ENCODE peak calls at places on chromosomes 4 and X, in four cellular contexts. B is sigmoid colon, P is fibroblast of the aortic adventitia, J is epithelial cell of esophagus. C is an unnamed sample.

GRCh38 chr4:39470402-39470801 is 11.5 kb downstream of the LIAS start:
- DNase-seq in J (no peak), B (no peak), P (no peak), C (no peak)

GRCh38 chr4:16123356-16124084 is 39.7 kb upstream of the PROM1 start:
- DNase-seq in J (no peak), P (no peak), B (no peak), C (no peak)

GRCh38 chrX:47637546-47638195 is 7.9 kb upstream of the CFP start:
- DNase-seq in B (no peak), P (no peak), J (peak), C (peak)

GRCh38 chr4:123415977-123416376 is 19.4 kb downstream of the SPRY1 start:
- DNase-seq in P (peak), J (peak), B (no peak), C (no peak)

GRCh38 chrX:46929439-46930018 is 17.3 kb downstream of the JADE3 start:
- DNase-seq in B (no peak), J (peak), P (peak), C (no peak)

GRCh38 chr4:178712486-178712885 is 1270.2 kb upstream of the AGA start:
- DNase-seq in J (no peak), B (no peak), P (no peak), C (no peak)

GRCh38 chrX:133786382-133786781 is 199.0 kb downstream of the GPC3 start:
- DNase-seq in P (no peak), J (peak), B (no peak), C (no peak)

GRCh38 chr4:33381806-33382205 is 2661.6 kb downstream of the PCDH7 start:
- DNase-seq in B (no peak), P (no peak), J (peak), C (no peak)

GRCh38 chrX:78650906-78651437 is 8.2 kb downstream of the RTL3 start:
- DNase-seq in J (no peak), P (peak), B (no peak), C (no peak)

GRCh38 chrX:65723706-65724105 is 56.3 kb downstream of the MSN start:
- DNase-seq in J (peak), B (no peak), P (no peak), C (peak)

GRCh38 chrX:110944323-110944761 is 148.7 kb upstream of the CHRDL1 start:
- DNase-seq in P (no peak), J (no peak), B (no peak), C (no peak)

GRCh38 chr4:31411606-31412005 is 691.4 kb downstream of the PCDH7 start:
- DNase-seq in J (no peak), P (no peak), B (no peak), C (no peak)

GRCh38 chr4:87035881-87036509 is 101.2 kb downstream of the AFF1 start:
- DNase-seq in P (no peak), B (no peak), J (no peak), C (no peak)

GRCh38 chrX:153687121-153688039 is at the start of gene SLC6A8:
- DNase-seq in J (peak), P (peak), B (peak), C (peak)

GRCh38 chr4:147975325-147975724 is 243.4 kb downstream of the ARHGAP10 start:
- DNase-seq in P (peak), B (no peak), J (no peak), C (no peak)

GRCh38 chr4:128721896-128722295 is 87.6 kb upstream of the JADE1 start:
- DNase-seq in P (no peak), B (no peak), J (no peak), C (no peak)

GRCh38 chr4:183905081-183905592 is at the start of gene STOX2:
- DNase-seq in J (peak), P (peak), B (peak), C (no peak)

GRCh38 chr4:156609421-156609820 is 362.2 kb downstream of the PDGFC start:
- DNase-seq in B (no peak), P (no peak), J (no peak), C (no peak)

GRCh38 chrX:119156241-119156640 is 28.6 kb upstream of the KIAA1210 start:
- DNase-seq in P (peak), J (no peak), B (no peak), C (no peak)

GRCh38 chr4:801436-802124 is 24.3 kb downstream of the CPLX1 start:
- DNase-seq in P (no peak), B (no peak), J (no peak), C (no peak)

GRCh38 chr4:102163404-102164140 is 181.7 kb downstream of the SLC39A8 start:
- DNase-seq in B (no peak), J (peak), P (no peak), C (no peak)

GRCh38 chr4:73593631-73594241 is 26.5 kb downstream of the RASSF6 start:
- DNase-seq in B (no peak), J (peak), P (peak), C (no peak)
- TF ChIP-seq CTCF in B (no peak), J (peak), P (peak), C (peak)

DNA sequence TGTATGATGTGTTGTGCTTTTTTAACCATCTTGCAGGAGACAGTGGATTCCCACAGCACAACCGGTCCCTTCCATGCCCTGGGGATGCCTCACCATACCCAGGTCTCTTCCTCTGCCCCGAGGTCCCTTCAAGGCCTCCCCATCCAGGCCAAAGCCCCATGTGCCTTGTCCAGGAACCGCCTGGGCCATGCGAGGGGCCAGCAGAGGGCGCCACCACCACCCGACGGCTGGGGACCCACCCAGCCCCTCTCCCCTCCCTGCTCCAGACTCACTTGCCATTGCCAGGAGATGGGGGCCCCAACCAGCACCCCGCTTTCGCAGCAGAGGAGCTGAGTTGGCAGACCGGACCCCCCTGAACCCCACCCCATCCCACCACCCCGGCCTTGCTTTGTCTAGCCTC is 485.5 kb downstream of the TRAM1L1 start:
- DNase-seq in B (no peak), P (no peak), J (no peak), C (peak)
- TF ChIP-seq CTCF in B (no peak), P (no peak), J (no peak), C (peak)

DNA sequence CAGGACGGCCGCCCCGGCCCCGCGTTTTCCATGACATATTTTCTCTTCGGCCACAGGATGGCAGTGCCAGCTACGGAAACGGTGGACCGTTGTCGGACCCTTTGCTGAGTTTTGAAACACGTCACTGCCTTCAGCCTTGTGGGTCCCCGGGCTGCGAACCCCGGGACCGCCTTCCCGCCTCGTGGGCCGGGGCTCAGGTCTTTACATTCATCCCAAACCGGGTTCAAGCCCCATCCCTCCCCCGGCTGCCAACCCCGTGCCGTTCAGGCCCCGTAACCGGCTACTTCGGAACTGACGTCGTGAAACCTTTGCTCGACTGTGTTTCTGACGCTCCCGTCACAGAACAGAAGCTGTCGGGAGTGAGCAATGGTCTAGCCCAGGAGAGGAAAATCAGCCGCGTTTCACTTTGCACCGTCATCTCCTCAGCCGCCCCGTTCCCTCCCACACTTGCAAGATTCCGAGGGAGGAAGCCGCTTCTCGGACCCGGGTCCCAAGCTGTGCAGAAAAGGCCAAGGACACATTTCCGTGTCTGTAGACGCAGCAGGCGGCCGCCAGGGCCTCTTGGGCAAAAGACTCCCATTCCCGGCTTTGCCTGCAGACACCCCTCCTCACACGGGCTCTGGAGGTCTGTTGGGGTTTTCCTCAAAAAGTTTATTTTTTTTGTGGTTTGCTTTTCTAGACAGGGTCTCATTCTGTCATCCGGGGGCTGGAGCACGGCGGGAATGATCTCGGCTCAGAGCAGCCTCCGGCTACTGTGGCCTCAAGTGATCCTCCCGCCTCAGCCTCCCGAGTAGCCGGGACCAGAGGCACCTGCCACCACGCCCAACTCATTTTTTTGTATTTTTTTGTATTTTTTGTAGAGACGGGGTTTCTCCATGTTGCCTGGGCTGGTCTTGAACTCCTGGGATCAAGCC is 41.4 kb upstream of the PPP2R3B start:
- DNase-seq in B (peak), P (no peak), J (no peak), C (no peak)
- TF ChIP-seq CTCF in B (no peak), P (no peak), J (no peak), C (no peak)

GRCh38 chr4:159190646-159191045 is 87.8 kb downstream of the RAPGEF2 start:
- DNase-seq in J (no peak), B (no peak), P (no peak), C (no peak)

GRCh38 chr4:159195400-159195799 is 92.5 kb downstream of the RAPGEF2 start:
- DNase-seq in B (no peak), P (no peak), J (no peak), C (no peak)

GRCh38 chr4:159193256-159193655 is 90.4 kb downstream of the RAPGEF2 start:
- DNase-seq in P (no peak), B (no peak), J (no peak), C (no peak)

GRCh38 chr4:159188646-159189045 is 85.8 kb downstream of the RAPGEF2 start:
- DNase-seq in P (no peak), B (no peak), J (no peak), C (no peak)

GRCh38 chr4:159191989-159192388 is 89.1 kb downstream of the RAPGEF2 start:
- DNase-seq in B (no peak), J (peak), P (peak), C (no peak)
- TF ChIP-seq CTCF in B (no peak), J (peak), P (peak), C (peak)

GRCh38 chrX:112218388-112218787 is 135.8 kb upstream of the TRPC5 start:
- DNase-seq in P (no peak), B (no peak), J (no peak), C (no peak)
- TF ChIP-seq CTCF in P (no peak), B (no peak), J (no peak), C (no peak)

GRCh38 chrX:338836-339400 is 20.3 kb upstream of the GTPBP6 start:
- DNase-seq in P (no peak), B (peak), J (no peak), C (no peak)
- TF ChIP-seq CTCF in P (no peak), B (no peak), J (no peak), C (no peak)

GRCh38 chrX:13598877-13599276 is 29.5 kb downstream of the EGFL6 start:
- DNase-seq in J (peak), P (no peak), B (no peak), C (no peak)
- TF ChIP-seq CTCF in J (peak), P (peak), B (no peak), C (no peak)